ENCODE peak calls at places on chromosomes 4 and X, in nine cellular contexts. One of them, this sample, is unnamed.
A peak's percentile ranks its signal among the peaks of the same experiment; 100 is the strongest.

GRCh38 chr4:64407000-64407399 is 2.2 kb downstream of the TECRL start:
- DNase-seq in NCI-H748 treated with DMSO at 0.1 percent for 48 hours: no peak
- DNase-seq in stomach: no peak
- DNase-seq in T-helper 9 cell: no peak
- DNase-seq in NB4: no peak
- DNase-seq in ecto neural progenitor cell: no peak
- DNase-seq in cardiac muscle cell: no peak
- DNase-seq in NCI-H1436: no peak
- DNase-seq in EL: no peak
- DNase-seq in this sample: no peak

GRCh38 chrX:150688911-150689451 is 4.2 kb upstream of the MTMR1 start:
- DNase-seq in EL: peak; percentile 94
- DNase-seq in NCI-H1436: no peak
- DNase-seq in NB4: no peak
- DNase-seq in ecto neural progenitor cell: no peak
- DNase-seq in T-helper 9 cell: no peak
- DNase-seq in cardiac muscle cell: peak; percentile 60
- DNase-seq in stomach: no peak
- DNase-seq in NCI-H748 treated with DMSO at 0.1 percent for 48 hours: no peak
- DNase-seq in this sample: no peak

GRCh38 chr4:3303840-3304715 is 11.3 kb downstream of the RGS12 start:
- DNase-seq in NCI-H1436: no peak
- DNase-seq in NB4: no peak
- DNase-seq in stomach: no peak
- DNase-seq in EL: no peak
- DNase-seq in NCI-H748 treated with DMSO at 0.1 percent for 48 hours: no peak
- DNase-seq in ecto neural progenitor cell: peak; percentile 19
- DNase-seq in T-helper 9 cell: no peak
- DNase-seq in cardiac muscle cell: no peak
- DNase-seq in this sample: no peak

GRCh38 chrX:20454117-20454516 is 187.4 kb upstream of the RPS6KA3 start:
- DNase-seq in stomach: no peak
- DNase-seq in NCI-H1436: no peak
- DNase-seq in NB4: no peak
- DNase-seq in NCI-H748 treated with DMSO at 0.1 percent for 48 hours: no peak
- DNase-seq in T-helper 9 cell: no peak
- DNase-seq in EL: peak; percentile 62
- DNase-seq in ecto neural progenitor cell: no peak
- DNase-seq in cardiac muscle cell: no peak
- DNase-seq in this sample: no peak

GRCh38 chr4:54254116-54254914 is 25.2 kb downstream of the PDGFRA start:
- DNase-seq in T-helper 9 cell: no peak
- DNase-seq in EL: no peak
- DNase-seq in cardiac muscle cell: no peak
- DNase-seq in ecto neural progenitor cell: no peak
- DNase-seq in NCI-H748 treated with DMSO at 0.1 percent for 48 hours: no peak
- DNase-seq in stomach: no peak
- DNase-seq in NB4: no peak
- DNase-seq in NCI-H1436: no peak
- DNase-seq in this sample: no peak

GRCh38 chrX:19535481-19535880 is 20.2 kb upstream of the MAP3K15 start:
- DNase-seq in stomach: no peak
- DNase-seq in NCI-H748 treated with DMSO at 0.1 percent for 48 hours: no peak
- DNase-seq in NCI-H1436: no peak
- DNase-seq in ecto neural progenitor cell: no peak
- DNase-seq in EL: no peak
- DNase-seq in T-helper 9 cell: no peak
- DNase-seq in NB4: peak; percentile 25
- DNase-seq in cardiac muscle cell: peak; percentile 44
- DNase-seq in this sample: no peak

GRCh38 chr4:31613946-31614623 is 893.9 kb downstream of the PCDH7 start:
- DNase-seq in NCI-H748 treated with DMSO at 0.1 percent for 48 hours: no peak
- DNase-seq in T-helper 9 cell: no peak
- DNase-seq in NCI-H1436: no peak
- DNase-seq in cardiac muscle cell: no peak
- DNase-seq in stomach: no peak
- DNase-seq in EL: no peak
- DNase-seq in ecto neural progenitor cell: no peak
- DNase-seq in NB4: peak; percentile 22
- DNase-seq in this sample: no peak

GRCh38 chr4:40367451-40367850 is 32.3 kb downstream of the CHRNA9 start:
- DNase-seq in EL: no peak
- DNase-seq in T-helper 9 cell: no peak
- DNase-seq in ecto neural progenitor cell: no peak
- DNase-seq in NCI-H748 treated with DMSO at 0.1 percent for 48 hours: no peak
- DNase-seq in NCI-H1436: no peak
- DNase-seq in stomach: no peak
- DNase-seq in NB4: no peak
- DNase-seq in cardiac muscle cell: peak; percentile 60
- DNase-seq in this sample: no peak

GRCh38 chr4:7158991-7159390 is 33.3 kb upstream of the SORCS2 start:
- DNase-seq in stomach: no peak
- DNase-seq in NB4: no peak
- DNase-seq in cardiac muscle cell: no peak
- DNase-seq in T-helper 9 cell: no peak
- DNase-seq in NCI-H1436: no peak
- DNase-seq in EL: no peak
- DNase-seq in NCI-H748 treated with DMSO at 0.1 percent for 48 hours: no peak
- DNase-seq in ecto neural progenitor cell: peak; percentile 37
- DNase-seq in this sample: no peak

GRCh38 chr4:155367608-155368007 is 9.2 kb downstream of the MAP9 start:
- DNase-seq in EL: no peak
- DNase-seq in cardiac muscle cell: no peak
- DNase-seq in NCI-H748 treated with DMSO at 0.1 percent for 48 hours: no peak
- DNase-seq in ecto neural progenitor cell: no peak
- DNase-seq in stomach: no peak
- DNase-seq in NCI-H1436: no peak
- DNase-seq in NB4: no peak
- DNase-seq in T-helper 9 cell: no peak
- DNase-seq in this sample: no peak

GRCh38 chr4:148225639-148226038 is 216.6 kb downstream of the NR3C2 start:
- DNase-seq in EL: no peak
- DNase-seq in cardiac muscle cell: no peak
- DNase-seq in NCI-H748 treated with DMSO at 0.1 percent for 48 hours: no peak
- DNase-seq in ecto neural progenitor cell: no peak
- DNase-seq in NB4: no peak
- DNase-seq in stomach: no peak
- DNase-seq in NCI-H1436: no peak
- DNase-seq in T-helper 9 cell: no peak
- DNase-seq in this sample: no peak

GRCh38 chrX:79161655-79162054 is 17.2 kb downstream of the GPR174 start:
- DNase-seq in cardiac muscle cell: no peak
- DNase-seq in T-helper 9 cell: peak; percentile 7
- DNase-seq in stomach: no peak
- DNase-seq in NB4: peak; percentile 2
- DNase-seq in NCI-H1436: no peak
- DNase-seq in NCI-H748 treated with DMSO at 0.1 percent for 48 hours: peak; percentile 77
- DNase-seq in EL: no peak
- DNase-seq in ecto neural progenitor cell: no peak
- DNase-seq in this sample: no peak

GRCh38 chrX:103442536-103442901 is 66.2 kb downstream of the BEX3 start:
- DNase-seq in ecto neural progenitor cell: no peak
- DNase-seq in NB4: no peak
- DNase-seq in T-helper 9 cell: no peak
- DNase-seq in NCI-H748 treated with DMSO at 0.1 percent for 48 hours: no peak
- DNase-seq in EL: peak; percentile 46
- DNase-seq in stomach: no peak
- DNase-seq in NCI-H1436: no peak
- DNase-seq in cardiac muscle cell: peak; percentile 51
- DNase-seq in this sample: no peak

GRCh38 chr4:135238940-135239339 is 1037.4 kb upstream of the PABPC4L start:
- DNase-seq in EL: peak; percentile 35
- DNase-seq in NCI-H1436: no peak
- DNase-seq in T-helper 9 cell: no peak
- DNase-seq in NCI-H748 treated with DMSO at 0.1 percent for 48 hours: no peak
- DNase-seq in cardiac muscle cell: no peak
- DNase-seq in stomach: no peak
- DNase-seq in ecto neural progenitor cell: no peak
- DNase-seq in NB4: no peak
- DNase-seq in this sample: no peak

GRCh38 chr4:21765810-21766407 is 182.7 kb downstream of the KCNIP4 start:
- DNase-seq in NB4: peak; percentile 45
- DNase-seq in NCI-H748 treated with DMSO at 0.1 percent for 48 hours: peak; percentile 22
- DNase-seq in stomach: peak; percentile 34
- DNase-seq in T-helper 9 cell: no peak
- DNase-seq in EL: peak; percentile 48
- DNase-seq in ecto neural progenitor cell: no peak
- DNase-seq in cardiac muscle cell: peak; percentile 67
- DNase-seq in NCI-H1436: no peak
- DNase-seq in this sample: peak; percentile 51

GRCh38 chr4:61505773-61506640 is 305.9 kb downstream of the ADGRL3 start:
- DNase-seq in NCI-H1436: no peak
- DNase-seq in NB4: no peak
- DNase-seq in ecto neural progenitor cell: no peak
- DNase-seq in NCI-H748 treated with DMSO at 0.1 percent for 48 hours: no peak
- DNase-seq in T-helper 9 cell: no peak
- DNase-seq in cardiac muscle cell: no peak
- DNase-seq in stomach: no peak
- DNase-seq in EL: no peak
- DNase-seq in this sample: no peak

GRCh38 chr4:70158576-70158975 is 4.5 kb downstream of the PRR27 start:
- DNase-seq in NCI-H748 treated with DMSO at 0.1 percent for 48 hours: no peak
- DNase-seq in cardiac muscle cell: no peak
- DNase-seq in EL: no peak
- DNase-seq in NCI-H1436: no peak
- DNase-seq in ecto neural progenitor cell: no peak
- DNase-seq in NB4: no peak
- DNase-seq in T-helper 9 cell: no peak
- DNase-seq in stomach: peak; percentile 66
- DNase-seq in this sample: no peak

GRCh38 chr4:140078366-140078765 is 75.6 kb downstream of the MAML3 start:
- DNase-seq in ecto neural progenitor cell: peak; percentile 61
- DNase-seq in NB4: no peak
- DNase-seq in T-helper 9 cell: no peak
- DNase-seq in cardiac muscle cell: peak; percentile 68
- DNase-seq in NCI-H1436: peak; percentile 61
- DNase-seq in NCI-H748 treated with DMSO at 0.1 percent for 48 hours: no peak
- DNase-seq in EL: no peak
- DNase-seq in stomach: no peak
- DNase-seq in this sample: no peak

GRCh38 chr4:15720846-15721245 is 18.0 kb downstream of the BST1 start:
- DNase-seq in cardiac muscle cell: no peak
- DNase-seq in NCI-H748 treated with DMSO at 0.1 percent for 48 hours: no peak
- DNase-seq in NCI-H1436: no peak
- DNase-seq in stomach: no peak
- DNase-seq in ecto neural progenitor cell: no peak
- DNase-seq in EL: no peak
- DNase-seq in T-helper 9 cell: no peak
- DNase-seq in NB4: peak; percentile 72
- DNase-seq in this sample: no peak

GRCh38 chr4:136935305-136935704 is 597.0 kb downstream of the PCDH18 start:
- DNase-seq in NCI-H748 treated with DMSO at 0.1 percent for 48 hours: no peak
- DNase-seq in stomach: no peak
- DNase-seq in NCI-H1436: no peak
- DNase-seq in T-helper 9 cell: no peak
- DNase-seq in EL: no peak
- DNase-seq in NB4: no peak
- DNase-seq in cardiac muscle cell: no peak
- DNase-seq in ecto neural progenitor cell: no peak
- DNase-seq in this sample: no peak

GRCh38 chrX:31021537-31021936 is 50.3 kb downstream of the FTHL17 start:
- DNase-seq in stomach: no peak
- DNase-seq in NCI-H1436: no peak
- DNase-seq in ecto neural progenitor cell: no peak
- DNase-seq in EL: no peak
- DNase-seq in NCI-H748 treated with DMSO at 0.1 percent for 48 hours: no peak
- DNase-seq in NB4: no peak
- DNase-seq in cardiac muscle cell: peak; percentile 72
- DNase-seq in T-helper 9 cell: no peak
- DNase-seq in this sample: no peak